ENCODE peak calls at places on chromosomes 13 and 19, in five cellular contexts. G, C, J, Z and Q are unnamed samples.

GRCh38 chr19:48636859-48637448 is at the start of gene DBP:
- DNase-seq in G (no peak), C (no peak), J (no peak), Z (peak), Q (no peak)

GRCh38 chr19:4277051-4277700 is 1.9 kb upstream of the SHD start:
- DNase-seq in G (no peak), C (no peak), J (no peak), Z (no peak), Q (no peak)

GRCh38 chr13:83880275-83881027 is 1.8 kb downstream of the SLITRK1 start:
- DNase-seq in G (no peak), C (no peak), J (no peak), Z (no peak), Q (no peak)

GRCh38 chr13:59111711-59112110 is 1052.0 kb downstream of the DIAPH3 start:
- DNase-seq in G (peak), C (no peak), J (no peak), Z (no peak), Q (no peak)

GRCh38 chr19:43673702-43674629 is 4.0 kb upstream of the PLAUR start:
- DNase-seq in G (no peak), C (no peak), J (no peak), Z (no peak), Q (no peak)

GRCh38 chr19:51341066-51341465 is 873 bp downstream of the VSIG10L start:
- DNase-seq in G (no peak), C (no peak), J (no peak), Z (no peak), Q (no peak)

GRCh38 chr19:16036397-16036925 is 39.8 kb upstream of the TPM4 start:
- DNase-seq in G (no peak), C (no peak), J (no peak), Z (no peak), Q (no peak)

GRCh38 chr13:49300716-49301589 is 53.2 kb downstream of the CDADC1 start:
- DNase-seq in G (peak), C (no peak), J (peak), Z (peak), Q (no peak)

GRCh38 chr13:33265607-33266006 is 19.9 kb downstream of the STARD13 start:
- DNase-seq in G (no peak), C (no peak), J (no peak), Z (no peak), Q (no peak)

GRCh38 chr19:4337906-4338440 is 654 bp downstream of the STAP2 start:
- DNase-seq in G (peak), C (no peak), J (no peak), Z (peak), Q (no peak)

GRCh38 chr13:102443234-102443633 is 41.4 kb upstream of the FGF14 start:
- DNase-seq in G (no peak), C (no peak), J (no peak), Z (no peak), Q (no peak)

GRCh38 chr13:32905063-32905863 is 111.0 kb upstream of the KL start:
- DNase-seq in G (peak), C (no peak), J (no peak), Z (no peak), Q (no peak)

GRCh38 chr13:98349731-98350305 is 172.7 kb upstream of the RNF113B start:
- DNase-seq in G (no peak), C (peak), J (no peak), Z (peak), Q (no peak)

GRCh38 chr13:112803422-112803821 is 113.6 kb downstream of the ATP11A start:
- DNase-seq in G (no peak), C (no peak), J (no peak), Z (no peak), Q (no peak)

GRCh38 chr19:49920624-49921363 is 8.2 kb upstream of the ATF5 start:
- DNase-seq in G (no peak), C (no peak), J (no peak), Z (no peak), Q (no peak)

GRCh38 chr19:29881386-29881785 is 60.7 kb upstream of the URI1 start:
- DNase-seq in G (peak), C (no peak), J (no peak), Z (no peak), Q (no peak)

GRCh38 chr13:37510441-37510840 is 88.1 kb downstream of the POSTN start:
- DNase-seq in G (no peak), C (no peak), J (no peak), Z (no peak), Q (no peak)

GRCh38 chr19:29967623-29968022 is 25.6 kb downstream of the URI1 start:
- DNase-seq in G (peak), C (no peak), J (no peak), Z (no peak), Q (no peak)

GRCh38 chr19:49210108-49210900 is 52.7 kb downstream of the TRPM4 start:
- DNase-seq in G (no peak), C (no peak), J (no peak), Z (peak), Q (no peak)

GRCh38 chr19:40191836-40192646 is 815 bp downstream of the MAP3K10 start:
- DNase-seq in G (peak), C (peak), J (no peak), Z (peak), Q (no peak)

GRCh38 chr13:31042501-31043165 is 110.2 kb downstream of the TEX26 start:
- DNase-seq in G (no peak), C (no peak), J (no peak), Z (no peak), Q (no peak)